ENCODE peak calls at places on chromosome 9, in five cellular contexts. F is stomach, K is HepG2, L is suprapubic skin, D is SK-N-SH. Z is an unnamed sample.

GRCh38 chr9:93942176-93942575 is 13.0 kb downstream of the BARX1 start:
- DNase-seq in F (no peak), K (no peak), L (no peak), D (no peak), Z (no peak)

GRCh38 chr9:37620386-37620785 is 28.0 kb upstream of the TOMM5 start:
- DNase-seq in F (no peak), K (no peak), L (no peak), D (no peak), Z (no peak)

GRCh38 chr9:89219637-89220036 is 41.0 kb upstream of the SHC3 start:
- DNase-seq in F (no peak), K (no peak), L (no peak), D (no peak), Z (no peak)

GRCh38 chr9:123011878-123012528 is 21.5 kb upstream of the GPR21 start:
- DNase-seq in F (no peak), K (peak; percentile 69), L (no peak), D (no peak), Z (no peak)

GRCh38 chr9:129509508-129509907 is 111.4 kb downstream of the C9orf50 start:
- DNase-seq in F (no peak), K (no peak), L (no peak), D (no peak), Z (no peak)

GRCh38 chr9:126885089-126885753 is 24.8 kb downstream of the ZBTB34 start:
- DNase-seq in F (no peak), K (peak; percentile 84), L (no peak), D (no peak), Z (no peak)

GRCh38 chr9:34675874-34676273 is 13.4 kb upstream of the CCL27 start:
- DNase-seq in F (no peak), K (no peak), L (no peak), D (no peak), Z (no peak)

GRCh38 chr9:128218518-128219389 is 15.6 kb downstream of the DNM1 start:
- DNase-seq in F (peak; percentile 97), K (peak; percentile 62), L (peak; percentile 97), D (peak; percentile 69), Z (peak; percentile 97)

GRCh38 chr9:72983056-72983455 is 30.2 kb upstream of the ALDH1A1 start:
- DNase-seq in F (peak; percentile 37), K (peak; percentile 86), L (no peak), D (no peak), Z (no peak)

GRCh38 chr9:79384506-79384905 is 187.3 kb upstream of the TLE4 start:
- DNase-seq in F (no peak), K (no peak), L (no peak), D (no peak), Z (no peak)

GRCh38 chr9:107188376-107188775 is 94.7 kb upstream of the RAD23B start:
- DNase-seq in F (no peak), K (no peak), L (no peak), D (no peak), Z (no peak)

GRCh38 chr9:131238402-131239021 is 37.8 kb downstream of the FAM78A start:
- DNase-seq in F (no peak), K (no peak), L (no peak), D (no peak), Z (no peak)

GRCh38 chr9:7338586-7339281 is 460.8 kb downstream of the DMAC1 start:
- DNase-seq in F (no peak), K (no peak), L (no peak), D (peak; percentile 30), Z (no peak)

GRCh38 chr9:24090566-24090965 is 264.5 kb upstream of the ELAVL2 start:
- DNase-seq in F (no peak), K (no peak), L (no peak), D (no peak), Z (no peak)

GRCh38 chr9:129343697-129344375 is 165.8 kb upstream of the IER5L start:
- DNase-seq in F (peak; percentile 42), K (peak; percentile 97), L (peak; percentile 88), D (no peak), Z (peak; percentile 91)

GRCh38 chr9:1047605-1048235 is 2.4 kb upstream of the DMRT2 start:
- DNase-seq in F (no peak), K (no peak), L (peak; percentile 74), D (no peak), Z (no peak)

GRCh38 chr9:94490465-94490864 is 64.4 kb upstream of the PCAT7 start:
- DNase-seq in F (no peak), K (no peak), L (no peak), D (no peak), Z (no peak)

GRCh38 chr9:133027134-133027533 is 3.7 kb upstream of the GTF3C5 start:
- DNase-seq in F (no peak), K (no peak), L (peak; percentile 24), D (no peak), Z (no peak)

GRCh38 chr9:120642129-120642528 is 62.2 kb upstream of the CDK5RAP2 start:
- DNase-seq in F (no peak), K (no peak), L (no peak), D (no peak), Z (no peak)

GRCh38 chr9:136309101-136309801 is 5.4 kb upstream of the CCDC187 start:
- DNase-seq in F (no peak), K (no peak), L (no peak), D (peak; percentile 61), Z (no peak)
- H3K4me1 ChIP-seq in F (no peaks in the 10 kb centered on the region), K (peaks cover 55% of the 10 kb centered on the region), L (peaks cover 5% of the 10 kb centered on the region), D (no peaks in the 10 kb centered on the region), Z (no peaks in the 10 kb centered on the region)

GRCh38 chr9:16442622-16443021 is 427.8 kb downstream of the BNC2 start:
- DNase-seq in F (no peak), K (no peak), L (no peak), D (no peak), Z (peak; percentile 80)
- TF ChIP-seq EP300 in F (no peak), K (no peak), L (no peak), D (no peak), Z (no peak)

DNA sequence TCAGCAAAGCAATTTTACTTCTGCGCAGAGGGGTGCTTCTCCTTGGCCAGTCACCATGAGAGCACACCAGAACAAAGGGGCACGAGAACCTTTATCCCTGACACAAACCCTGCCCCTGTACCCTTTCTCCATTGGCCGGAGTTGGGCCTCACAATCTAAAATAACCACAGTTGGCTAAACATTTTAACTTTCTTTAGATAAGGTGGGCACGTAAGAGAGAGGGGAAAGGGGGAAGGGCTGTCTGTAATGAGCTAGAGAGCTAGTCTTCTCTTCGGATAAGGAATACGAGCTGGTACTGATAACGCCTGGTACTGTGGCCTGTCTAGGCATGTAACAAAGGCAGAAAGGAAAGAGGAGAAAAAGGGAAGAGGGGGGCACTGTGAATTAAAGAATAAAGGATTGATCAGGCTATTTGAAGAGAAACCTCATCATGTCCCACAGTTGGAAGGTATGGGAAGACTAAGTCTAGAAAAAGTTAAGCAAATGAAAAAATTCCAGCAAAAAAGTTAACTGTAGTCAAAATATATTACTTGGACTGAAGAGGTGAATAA is 1.8 kb upstream of the IARS1 start:
- DNase-seq in F (peak; percentile 27), K (no peak), L (no peak), D (no peak), Z (no peak)
- TF ChIP-seq POLR2AphosphoS5 in F (peak; percentile 31), K (no peak), L (no peak), D (no peak), Z (no peak)

GRCh38 chr9:70816316-70816715 is 305.1 kb downstream of the TRPM3 start:
- DNase-seq in F (no peak), K (no peak), L (no peak), D (no peak), Z (no peak)

GRCh38 chr9:70817306-70817705 is 304.1 kb downstream of the TRPM3 start:
- DNase-seq in F (no peak), K (no peak), L (no peak), D (no peak), Z (no peak)

GRCh38 chr9:70814597-70814996 is 306.8 kb downstream of the TRPM3 start:
- DNase-seq in F (no peak), K (no peak), L (no peak), D (no peak), Z (no peak)

GRCh38 chr9:70813141-70813540 is 308.3 kb downstream of the TRPM3 start:
- DNase-seq in F (no peak), K (no peak), L (no peak), D (no peak), Z (no peak)

DNA sequence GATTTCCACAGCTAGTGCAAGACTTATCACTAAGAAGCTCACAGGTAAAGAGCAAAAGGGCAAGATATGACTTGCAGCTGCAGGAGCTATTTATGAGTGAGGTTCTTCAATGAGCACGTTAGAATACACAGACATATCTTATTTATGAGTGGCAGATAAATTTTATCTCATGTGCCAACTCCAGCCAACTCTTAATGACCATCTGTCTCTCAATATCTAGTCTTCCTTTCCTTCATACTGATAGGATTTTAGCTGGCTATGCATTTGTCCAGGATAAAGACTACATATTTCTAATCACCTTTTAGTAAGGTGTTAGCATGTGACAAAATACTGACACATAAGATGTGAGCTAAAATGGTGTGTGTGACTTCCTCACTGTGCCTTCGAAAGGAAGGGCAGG is 304.5 kb downstream of the TRPM3 start:
- DNase-seq in F (no peak), K (no peak), L (no peak), D (no peak), Z (no peak)
- H3K4me1 ChIP-seq in F (no peaks in the 10 kb centered on the region), K (no peaks in the 10 kb centered on the region), L (no peaks in the 10 kb centered on the region), D (no peaks in the 10 kb centered on the region), Z (no peaks in the 10 kb centered on the region)

DNA sequence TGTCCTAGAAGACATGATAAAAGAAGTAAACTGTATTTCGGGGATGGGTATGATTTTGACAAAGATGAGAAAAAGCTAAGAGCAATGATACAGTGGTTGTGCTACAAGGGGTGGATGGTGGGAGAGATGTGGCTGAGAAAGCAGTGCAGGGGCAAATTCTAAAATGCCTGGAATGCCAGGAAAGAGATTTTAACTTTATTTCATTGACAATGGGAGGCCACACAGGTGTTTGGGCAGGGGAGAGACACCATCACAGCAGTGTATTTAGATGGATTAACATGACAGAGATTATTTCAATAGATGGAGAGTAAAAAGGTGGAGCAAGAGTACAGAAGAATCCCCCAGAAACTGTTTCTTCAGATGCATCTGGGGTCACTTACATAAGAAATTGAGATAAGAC is 71.2 kb downstream of the MAMDC2 start:
- DNase-seq in F (no peak), K (no peak), L (no peak), D (no peak), Z (no peak)
- TF ChIP-seq EP300 in F (no peak), K (no peak), L (no peak), D (no peak), Z (no peak)

GRCh38 chr9:84669293-84670105 is at the start of gene NTRK2:
- DNase-seq in F (no peak), K (no peak), L (no peak), D (peak; percentile 65), Z (no peak)
- TF ChIP-seq POLR2AphosphoS5 in F (no peak), K (no peak), L (no peak), D (no peak), Z (no peak)

GRCh38 chr9:84856181-84856632 is 186.7 kb downstream of the NTRK2 start:
- DNase-seq in F (no peak), K (no peak), L (no peak), D (no peak), Z (no peak)
- H3K4me1 ChIP-seq in F (no peaks in the 10 kb centered on the region), K (no peaks in the 10 kb centered on the region), L (peaks cover 50% of the 10 kb centered on the region), D (peaks cover 4% of the 10 kb centered on the region), Z (no peaks in the 10 kb centered on the region)

GRCh38 chr9:17800397-17800796 is 221.5 kb downstream of the SH3GL2 start:
- DNase-seq in F (no peak), K (no peak), L (no peak), D (no peak), Z (no peak)
- TF ChIP-seq EP300 in F (no peak), K (no peak), L (no peak), D (no peak), Z (no peak)

Z was measured in sigmoid colon.